ENCODE peak calls at places on chromosomes 6 and 20, in ten cellular contexts. Z is cardiac fibroblast, S is heart right ventricle, P is OCI-LY7, T is AG10803, R is A549, G is fibroblast of pulmonary artery, L is heart left ventricle, O is Caco-2, Y is AG04450. C is an unnamed sample.

GRCh38 chr6:37704923-37705238 is 7.2 kb upstream of the MDGA1 start:
- DNase-seq in Z (no peak), S (no peak), P (no peak), T (no peak), R (no peak), G (no peak), L (no peak), O (no peak), Y (no peak), C (no peak)

GRCh38 chr6:108565893-108566292 is 5.2 kb downstream of the FOXO3 start:
- DNase-seq in Z (peak), S (peak), P (peak), T (peak), R (no peak), G (peak), L (peak), O (no peak), Y (no peak), C (peak)

GRCh38 chr20:44035924-44036323 is 121.3 kb downstream of the TOX2 start:
- DNase-seq in Z (no peak), S (no peak), P (no peak), T (no peak), R (no peak), G (no peak), L (no peak), O (peak), Y (no peak), C (no peak)

GRCh38 chr6:133945158-133945557 is 7.9 kb upstream of the TBPL1 start:
- DNase-seq in Z (peak), S (no peak), P (no peak), T (peak), R (no peak), G (peak), L (no peak), O (no peak), Y (no peak), C (no peak)

GRCh38 chr20:46151936-46152335 is 33.8 kb downstream of the CD40 start:
- DNase-seq in Z (no peak), S (no peak), P (peak), T (no peak), R (peak), G (no peak), L (no peak), O (no peak), Y (no peak), C (no peak)

GRCh38 chr6:136751478-136751956 is 40.8 kb downstream of the MAP3K5 start:
- DNase-seq in Z (no peak), S (no peak), P (peak), T (peak), R (no peak), G (no peak), L (no peak), O (no peak), Y (no peak), C (peak)

GRCh38 chr6:101403566-101403965 is 10.1 kb downstream of the GRIK2 start:
- DNase-seq in Z (no peak), S (no peak), P (no peak), T (no peak), R (no peak), G (no peak), L (no peak), O (peak), Y (no peak), C (no peak)

GRCh38 chr6:14700202-14700601 is 545.7 kb upstream of the JARID2 start:
- DNase-seq in Z (no peak), S (no peak), P (no peak), T (no peak), R (no peak), G (no peak), L (no peak), O (no peak), Y (no peak), C (no peak)

GRCh38 chr6:158775832-158776231 is 43.3 kb downstream of the EZR start:
- DNase-seq in Z (no peak), S (no peak), P (no peak), T (no peak), R (no peak), G (no peak), L (no peak), O (no peak), Y (no peak), C (no peak)

GRCh38 chr20:6101346-6101745 is 21.5 kb downstream of the FERMT1 start:
- DNase-seq in Z (no peak), S (no peak), P (no peak), T (no peak), R (no peak), G (no peak), L (no peak), O (no peak), Y (no peak), C (no peak)

GRCh38 chr6:166488081-166488685 is 98.3 kb downstream of the RAMACL start:
- DNase-seq in Z (peak), S (peak), P (no peak), T (peak), R (no peak), G (peak), L (peak), O (no peak), Y (no peak), C (peak)

GRCh38 chr20:23626040-23626620 is 11.6 kb downstream of the CST3 start:
- DNase-seq in Z (peak), S (no peak), P (no peak), T (peak), R (no peak), G (no peak), L (no peak), O (no peak), Y (no peak), C (peak)

GRCh38 chr6:707576-708236 is 14.8 kb upstream of the EXOC2 start:
- DNase-seq in Z (no peak), S (no peak), P (no peak), T (no peak), R (no peak), G (no peak), L (no peak), O (no peak), Y (no peak), C (no peak)

GRCh38 chr6:186221-186965 is 105.9 kb upstream of the DUSP22 start:
- DNase-seq in Z (no peak), S (no peak), P (no peak), T (peak), R (no peak), G (no peak), L (no peak), O (no peak), Y (no peak), C (no peak)

GRCh38 chr20:32761831-32762753 is at the start of gene DNMT3B:
- DNase-seq in Z (peak), S (peak), P (peak), T (peak), R (peak), G (peak), L (peak), O (peak), Y (peak), C (peak)

GRCh38 chr6:150230877-150231428 is 88.1 kb downstream of the PPP1R14C start:
- DNase-seq in Z (no peak), S (no peak), P (no peak), T (no peak), R (no peak), G (no peak), L (no peak), O (no peak), Y (no peak), C (no peak)

GRCh38 chr6:20604159-20604558 is 69.9 kb downstream of the CDKAL1 start:
- DNase-seq in Z (no peak), S (no peak), P (no peak), T (no peak), R (no peak), G (no peak), L (no peak), O (no peak), Y (no peak), C (no peak)

GRCh38 chr20:38190936-38191371 is 25.9 kb upstream of the TGM2 start:
- DNase-seq in Z (no peak), S (no peak), P (no peak), T (no peak), R (no peak), G (no peak), L (peak), O (peak), Y (no peak), C (no peak)

GRCh38 chr6:166575190-166575589 is 11.3 kb downstream of the RAMACL start:
- DNase-seq in Z (peak), S (peak), P (no peak), T (peak), R (no peak), G (peak), L (peak), O (no peak), Y (no peak), C (no peak)

GRCh38 chr6:72218125-72218524 is 331.8 kb downstream of the RIMS1 start:
- DNase-seq in Z (peak), S (no peak), P (peak), T (peak), R (peak), G (peak), L (no peak), O (peak), Y (no peak), C (peak)

GRCh38 chr20:49557449-49557848 is 10.5 kb downstream of the PTGIS start:
- DNase-seq in Z (no peak), S (no peak), P (no peak), T (peak), R (no peak), G (no peak), L (no peak), O (no peak), Y (no peak), C (peak)

GRCh38 chr6:128156315-128157111 is 255.7 kb upstream of the THEMIS start:
- DNase-seq in Z (no peak), S (no peak), P (no peak), T (no peak), R (no peak), G (no peak), L (no peak), O (no peak), Y (no peak), C (no peak)

GRCh38 chr6:145735356-145736165 is at the start of gene EPM2A:
- DNase-seq in Z (peak), S (peak), P (peak), T (peak), R (peak), G (peak), L (peak), O (peak), Y (no peak), C (peak)
- TF ChIP-seq CTCF in Z (no peak), S (peak), P (peak), T (peak), R (no peak), G (no peak), L (no peak), O (no peak), Y (no peak), C (no peak)

DNA sequence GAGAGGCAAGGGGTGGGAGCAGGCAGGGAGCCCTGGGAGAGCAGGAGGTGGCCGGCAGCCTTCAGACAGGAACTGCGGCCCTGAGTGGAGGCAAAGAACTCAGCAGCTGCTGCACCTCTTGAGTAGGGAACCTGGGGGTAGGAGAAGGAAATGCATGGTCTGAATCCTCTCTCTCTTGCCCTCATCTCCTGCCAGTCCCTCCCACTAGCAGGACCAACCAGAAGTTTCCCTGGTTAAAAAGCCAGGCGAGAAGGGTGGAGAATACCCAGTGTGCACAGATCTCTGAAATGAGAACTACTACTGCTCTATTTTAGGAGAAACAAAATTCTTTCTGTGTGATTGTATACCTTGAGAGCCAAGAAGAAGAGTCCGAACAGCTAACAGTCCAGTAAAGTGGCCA is 25.4 kb downstream of the WRNIP1 start:
- DNase-seq in Z (peak), S (no peak), P (no peak), T (peak), R (peak), G (peak), L (no peak), O (no peak), Y (peak), C (peak)
- H3K4me3 ChIP-seq in Z (no peak), S (no peak), P (no peak), T (peak), R (no peak), G (no peak), L (no peak), O (no peak), Y (peak), C (no peak)

GRCh38 chr6:89371849-89372505 is 19.5 kb upstream of the UBE2J1 start:
- DNase-seq in Z (peak), S (peak), P (peak), T (peak), R (peak), G (peak), L (peak), O (peak), Y (peak), C (peak)

GRCh38 chr6:89368107-89368506 is 15.6 kb upstream of the UBE2J1 start:
- DNase-seq in Z (peak), S (peak), P (peak), T (peak), R (peak), G (peak), L (peak), O (no peak), Y (no peak), C (peak)

GRCh38 chr6:89372506-89372901 is 20.0 kb upstream of the UBE2J1 start:
- DNase-seq in Z (no peak), S (no peak), P (peak), T (no peak), R (no peak), G (no peak), L (no peak), O (no peak), Y (no peak), C (no peak)

GRCh38 chr6:89364586-89364985 is 12.1 kb upstream of the UBE2J1 start:
- DNase-seq in Z (no peak), S (no peak), P (no peak), T (no peak), R (no peak), G (no peak), L (no peak), O (no peak), Y (no peak), C (no peak)

DNA sequence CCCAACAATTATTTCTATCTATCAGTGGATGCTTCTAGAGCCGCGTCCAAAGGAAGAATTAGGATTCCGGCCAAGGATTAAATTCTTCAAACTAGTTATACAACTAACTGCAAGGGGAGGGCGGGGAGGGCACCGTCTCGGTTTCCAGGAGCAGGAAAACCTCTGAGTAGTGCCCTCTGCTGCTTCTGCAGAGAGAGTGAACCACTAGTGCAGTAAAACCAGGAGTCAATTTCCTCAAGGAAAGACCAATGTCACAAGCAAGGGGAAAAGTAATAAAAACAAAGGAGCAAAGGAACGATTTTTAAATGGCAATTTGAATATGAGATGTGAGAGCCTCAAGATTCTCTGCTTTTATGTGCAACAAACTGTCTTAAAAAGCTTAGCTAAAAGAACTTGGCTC is 16.5 kb upstream of the UBE2J1 start:
- DNase-seq in Z (peak), S (peak), P (peak), T (peak), R (no peak), G (peak), L (peak), O (peak), Y (peak), C (peak)
- TF ChIP-seq CTCF in Z (peak), S (peak), P (peak), T (peak), R (peak), G (peak), L (peak), O (peak), Y (peak), C (peak)

DNA sequence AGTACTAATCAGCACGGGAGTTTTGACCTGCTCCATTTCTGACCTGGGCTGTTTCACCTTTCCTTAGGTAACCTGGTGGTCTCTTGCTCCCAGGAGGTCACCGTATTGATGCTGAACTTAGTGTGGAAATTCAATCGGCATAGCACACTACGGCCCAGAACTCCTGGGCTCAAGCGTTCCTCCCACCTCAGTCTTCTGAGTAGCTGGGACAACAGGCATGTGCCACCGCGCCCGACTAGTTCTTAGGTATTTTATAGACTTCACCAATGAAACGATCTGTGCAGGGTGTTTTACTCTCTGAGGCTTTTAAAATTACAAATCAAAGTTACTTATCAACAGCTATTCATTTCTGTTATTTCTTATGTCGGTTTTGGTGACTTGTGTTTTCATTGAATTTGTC is 42.1 kb downstream of the ATG5 start:
- DNase-seq in Z (no peak), S (no peak), P (no peak), T (no peak), R (no peak), G (no peak), L (no peak), O (no peak), Y (no peak), C (no peak)
- H3K4me3 ChIP-seq in Z (no peak), S (no peak), P (no peak), T (no peak), R (no peak), G (no peak), L (no peak), O (no peak), Y (no peak), C (no peak)

GRCh38 chr20:14148042-14148441 is 152.7 kb downstream of the MACROD2 start:
- DNase-seq in Z (no peak), S (no peak), P (no peak), T (no peak), R (no peak), G (peak), L (no peak), O (no peak), Y (peak), C (no peak)

GRCh38 chr20:14142964-14143627 is 147.8 kb downstream of the MACROD2 start:
- DNase-seq in Z (peak), S (no peak), P (no peak), T (peak), R (no peak), G (peak), L (no peak), O (peak), Y (peak), C (peak)

GRCh38 chr20:14142171-14142570 is 146.9 kb downstream of the MACROD2 start:
- DNase-seq in Z (peak), S (peak), P (peak), T (peak), R (peak), G (peak), L (no peak), O (peak), Y (peak), C (peak)
- TF ChIP-seq CTCF in Z (no peak), S (peak), P (peak), T (peak), R (peak), G (peak), L (peak), O (peak), Y (peak), C (peak)